ENCODE peak calls at places on chromosomes 4 and X, in five cellular contexts. S, A, Y, Q and X are unnamed samples. For H3K27me3, the result is how much of the 10 kb centered on the place peaks cover.

GRCh38 chr4:183142566-183143545 is 43.8 kb downstream of the WWC2 start:
- DNase-seq in S (no peak), A (no peak), Y (no peak), Q (peak), X (no peak)

GRCh38 chrX:70907900-70908299 is 611 bp downstream of the TEX11 start:
- DNase-seq in S (peak), A (no peak), Y (no peak), Q (no peak), X (no peak)

GRCh38 chrX:2629316-2630168 is 61.6 kb upstream of the CD99 start:
- DNase-seq in S (no peak), A (no peak), Y (no peak), Q (no peak), X (no peak)

GRCh38 chrX:45347877-45348675 is 147.4 kb upstream of the DIPK2B start:
- DNase-seq in S (no peak), A (no peak), Y (no peak), Q (no peak), X (no peak)

GRCh38 chr4:74095886-74096264 is 3.1 kb downstream of the CXCL2 start:
- DNase-seq in S (no peak), A (no peak), Y (no peak), Q (peak), X (no peak)

GRCh38 chr4:41991916-41992767 is 1.8 kb downstream of the SLC30A9 start:
- DNase-seq in S (no peak), A (no peak), Y (no peak), Q (peak), X (no peak)

GRCh38 chr4:80336582-80336981 is 1.1 kb downstream of the CFAP299 start:
- DNase-seq in S (peak), A (peak), Y (peak), Q (peak), X (peak)

GRCh38 chr4:158496030-158496741 is 25.5 kb upstream of the RXFP1 start:
- DNase-seq in S (peak), A (peak), Y (peak), Q (no peak), X (peak)

GRCh38 chr4:33134366-33134765 is 2414.2 kb downstream of the PCDH7 start:
- DNase-seq in S (no peak), A (no peak), Y (no peak), Q (no peak), X (no peak)

GRCh38 chrX:50075630-50076349 is 125.0 kb downstream of the AKAP4 start:
- DNase-seq in S (no peak), A (no peak), Y (no peak), Q (no peak), X (no peak)

GRCh38 chrX:22538581-22538980 is 265.9 kb downstream of the CBLL2 start:
- DNase-seq in S (no peak), A (no peak), Y (no peak), Q (no peak), X (no peak)

GRCh38 chr4:187128226-187128625 is 404.6 kb upstream of the FAT1 start:
- DNase-seq in S (no peak), A (no peak), Y (peak), Q (peak), X (no peak)

GRCh38 chr4:73730854-73731253 is 9.5 kb upstream of the CXCL8 start:
- DNase-seq in S (no peak), A (no peak), Y (no peak), Q (no peak), X (no peak)

GRCh38 chr4:143441678-143442077 is 71.8 kb upstream of the SMARCA5 start:
- DNase-seq in S (peak), A (no peak), Y (no peak), Q (no peak), X (no peak)

GRCh38 chr4:54384563-54384962 is 155.5 kb downstream of the PDGFRA start:
- DNase-seq in S (no peak), A (no peak), Y (peak), Q (peak), X (no peak)

GRCh38 chr4:182878633-182879495 is 38.3 kb downstream of the DCTD start:
- DNase-seq in S (no peak), A (no peak), Y (no peak), Q (no peak), X (no peak)

GRCh38 chr4:101366331-101366730 is 19.0 kb upstream of the PPP3CA start:
- DNase-seq in S (no peak), A (no peak), Y (no peak), Q (no peak), X (no peak)

GRCh38 chr4:10161146-10161545 is 44.5 kb upstream of the WDR1 start:
- DNase-seq in S (no peak), A (no peak), Y (no peak), Q (no peak), X (no peak)

GRCh38 chrX:2848806-2849420 is 20.2 kb downstream of the GYG2 start:
- DNase-seq in S (no peak), A (no peak), Y (peak), Q (peak), X (no peak)

GRCh38 chr4:115969756-115970155 is 856.3 kb upstream of the NDST4 start:
- DNase-seq in S (peak), A (no peak), Y (no peak), Q (no peak), X (no peak)

GRCh38 chr4:150986085-150986484 is 29.0 kb downstream of the LRBA start:
- DNase-seq in S (no peak), A (no peak), Y (no peak), Q (no peak), X (no peak)

GRCh38 chrX:148854351-148854750 is 353.9 kb downstream of the AFF2 start:
- DNase-seq in S (no peak), A (no peak), Y (no peak), Q (no peak), X (no peak)

GRCh38 chr4:42627887-42628646 is 28.8 kb downstream of the ATP8A1 start:
- DNase-seq in S (peak), A (no peak), Y (no peak), Q (no peak), X (no peak)

GRCh38 chr4:139642364-139642763 is 23.3 kb upstream of the MGST2 start:
- DNase-seq in S (no peak), A (no peak), Y (no peak), Q (peak), X (no peak)

GRCh38 chr4:75325316-75325715 is 188.9 kb downstream of the RCHY1 start:
- DNase-seq in S (no peak), A (no peak), Y (no peak), Q (no peak), X (no peak)

GRCh38 chr4:32268949-32269348 is 1548.8 kb downstream of the PCDH7 start:
- DNase-seq in S (no peak), A (no peak), Y (no peak), Q (peak), X (no peak)

GRCh38 chrX:23434356-23434884 is 99.8 kb downstream of the PTCHD1 start:
- DNase-seq in S (no peak), A (no peak), Y (no peak), Q (peak), X (no peak)

GRCh38 chrX:20680998-20681397 is 414.3 kb upstream of the RPS6KA3 start:
- DNase-seq in S (no peak), A (no peak), Y (peak), Q (no peak), X (no peak)

GRCh38 chr4:30473225-30473624 is 246.9 kb upstream of the PCDH7 start:
- DNase-seq in S (no peak), A (no peak), Y (no peak), Q (no peak), X (no peak)

GRCh38 chrX:154546354-154547244 is at the start of gene G6PD:
- DNase-seq in S (peak), A (peak), Y (peak), Q (peak), X (peak)

GRCh38 chr4:168637872-168638756 is 141.3 kb downstream of the PALLD start:
- DNase-seq in S (no peak), A (no peak), Y (no peak), Q (peak), X (no peak)

GRCh38 chr4:147076728-147077127 is 131.1 kb upstream of the TTC29 start:
- DNase-seq in S (no peak), A (no peak), Y (no peak), Q (no peak), X (no peak)

GRCh38 chr4:159837071-159837470 is 734.2 kb downstream of the RAPGEF2 start:
- DNase-seq in S (no peak), A (no peak), Y (no peak), Q (no peak), X (no peak)
- H2BK12ac ChIP-seq in S (no peak), A (no peak), Y (no peak), Q (no peak), X (no peak)

DNA sequence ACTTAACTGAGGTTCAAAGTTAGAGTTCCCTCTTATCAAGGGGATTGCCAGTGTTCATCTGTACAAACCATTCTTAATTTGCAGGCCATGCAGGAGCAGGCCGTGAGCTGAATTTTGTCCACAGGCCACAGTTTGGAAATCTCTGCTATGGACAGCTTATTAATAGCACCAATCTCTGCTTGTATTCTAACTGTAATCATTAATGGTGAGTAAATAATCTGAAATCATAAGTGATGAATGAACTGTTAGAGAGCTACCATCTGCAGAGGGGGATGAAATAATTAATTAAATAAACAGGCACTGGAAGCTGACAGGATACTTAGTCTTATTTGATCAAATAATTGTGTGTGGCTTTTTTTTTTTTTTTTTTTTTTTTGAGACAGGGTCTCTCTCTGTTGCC is 48.5 kb upstream of the PDLIM3 start:
- DNase-seq in S (no peak), A (no peak), Y (no peak), Q (no peak), X (no peak)
- H3K27me3 ChIP-seq in S (under half), A (under half), Y (under half), Q (under half), X (under half)

GRCh38 chr4:39326468-39326960 is 39.6 kb downstream of the RFC1 start:
- DNase-seq in S (no peak), A (no peak), Y (no peak), Q (no peak), X (no peak)
- H2BK12ac ChIP-seq in S (no peak), A (no peak), Y (no peak), Q (no peak), X (no peak)

DNA sequence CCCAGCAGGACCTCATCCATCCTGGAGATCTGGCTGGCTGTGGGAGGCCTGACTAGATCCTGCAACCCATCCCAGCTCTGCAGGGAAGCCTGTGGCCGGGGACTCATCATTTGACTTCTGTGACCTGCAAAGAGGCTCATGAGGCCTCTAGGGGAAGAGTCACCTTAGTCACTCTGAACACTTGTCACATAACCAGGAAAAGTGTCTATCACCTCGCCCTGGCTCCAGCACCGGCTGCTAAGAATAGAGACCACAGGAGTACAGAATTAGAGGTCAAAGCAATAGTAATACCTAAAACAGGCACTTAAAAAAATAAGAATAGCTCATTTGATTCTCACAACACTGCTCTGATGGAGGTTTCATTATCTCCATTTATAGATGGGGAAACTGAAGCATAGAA is 3.8 kb upstream of the NSG1 start:
- DNase-seq in S (no peak), A (no peak), Y (no peak), Q (no peak), X (no peak)
- H3K27me3 ChIP-seq in S (under half), A (under half), Y (under half), Q (half or more), X (under half)

DNA sequence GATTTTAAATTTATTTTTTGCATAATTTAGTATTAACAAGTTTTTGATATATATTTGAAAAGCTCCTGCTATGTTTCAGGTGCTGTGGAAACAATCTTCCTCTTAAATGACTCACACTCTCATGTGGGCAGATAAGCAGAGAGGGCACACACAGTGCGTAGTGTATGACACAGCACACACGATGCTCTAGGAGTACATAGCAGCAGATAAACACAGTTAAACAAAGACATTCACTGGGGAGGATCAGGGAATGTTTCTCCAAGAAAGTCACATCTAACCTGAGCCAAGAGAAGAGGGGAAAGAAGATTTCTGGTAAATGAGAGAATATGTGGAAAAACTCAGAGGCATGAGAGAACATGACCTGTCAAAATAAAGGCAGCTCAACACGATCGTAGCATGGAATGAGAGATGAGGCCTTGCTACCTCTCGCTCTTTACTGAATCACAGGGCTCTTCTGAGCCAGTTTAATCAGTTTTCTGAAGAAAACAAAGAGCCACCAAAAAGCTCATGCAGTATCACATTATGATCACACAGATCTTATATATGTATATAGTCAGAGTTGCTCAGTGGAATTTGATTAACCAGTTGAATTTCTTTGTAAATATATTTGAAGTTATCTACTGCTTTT is 251.0 kb downstream of the ANK2 start:
- DNase-seq in S (no peak), A (no peak), Y (no peak), Q (peak), X (no peak)
- H2BK12ac ChIP-seq in S (no peak), A (no peak), Y (no peak), Q (no peak), X (no peak)

DNA sequence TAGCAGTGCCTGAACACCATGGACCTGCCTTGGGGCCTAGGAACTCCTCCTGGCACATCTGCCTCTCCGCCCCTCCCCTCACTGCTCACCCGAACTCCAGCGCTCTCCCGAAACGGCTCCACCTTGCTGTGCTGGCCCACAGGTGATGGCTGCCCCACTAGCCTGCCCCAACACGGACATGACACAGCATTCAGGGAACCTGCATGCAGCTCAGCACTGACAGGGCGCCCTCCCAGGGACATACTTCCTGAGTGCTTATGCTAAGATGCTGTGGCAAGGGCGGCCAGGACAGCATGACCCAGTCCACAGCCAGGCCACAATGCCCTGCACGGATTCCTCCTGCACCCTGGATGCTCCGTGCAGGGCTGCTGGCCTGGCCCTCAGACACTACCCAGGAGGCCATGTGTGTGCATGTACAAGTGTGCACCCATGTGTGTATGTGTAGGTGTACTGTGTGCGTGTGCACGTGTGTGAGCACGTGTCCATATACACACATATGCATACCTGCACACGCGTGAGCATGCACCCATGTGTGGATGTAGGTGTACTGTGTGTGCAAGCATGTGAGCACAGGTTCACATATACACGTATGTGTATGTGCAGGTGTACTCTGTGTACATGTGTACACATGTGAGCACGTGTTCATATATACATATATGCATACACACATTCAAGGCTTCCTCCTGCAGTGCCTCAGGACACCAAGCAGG is 6.0 kb downstream of the TMEM271 start:
- DNase-seq in S (no peak), A (no peak), Y (no peak), Q (no peak), X (no peak)
- H3K27me3 ChIP-seq in S (under half), A (under half), Y (under half), Q (half or more), X (under half)

DNA sequence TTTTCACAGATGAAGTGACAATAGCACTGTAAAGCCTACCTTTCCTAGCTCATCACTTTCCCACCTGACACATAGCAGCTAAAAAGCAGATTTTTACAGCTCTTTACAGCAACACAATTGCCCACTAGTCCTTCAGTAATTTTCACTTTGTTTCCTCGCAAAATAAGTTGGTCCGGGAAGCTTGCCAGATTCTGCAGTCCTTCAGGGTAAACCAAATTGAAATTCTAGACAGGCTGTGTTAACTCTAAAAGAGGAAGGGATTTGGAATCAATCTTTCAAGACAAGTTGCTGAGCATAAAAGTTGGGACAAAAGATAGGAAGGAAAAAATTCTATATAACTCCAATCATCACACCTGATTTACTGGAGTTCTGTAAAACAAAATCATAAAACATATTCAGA is 8.7 kb downstream of the C1QTNF7 start:
- DNase-seq in S (no peak), A (no peak), Y (no peak), Q (peak), X (no peak)
- H2BK12ac ChIP-seq in S (no peak), A (no peak), Y (no peak), Q (no peak), X (no peak)

GRCh38 chrX:107834273-107835201 is 8.9 kb downstream of the MID2 start:
- DNase-seq in S (no peak), A (no peak), Y (no peak), Q (no peak), X (no peak)

GRCh38 chrX:107842715-107843400 is 17.2 kb downstream of the MID2 start:
- DNase-seq in S (no peak), A (no peak), Y (no peak), Q (no peak), X (no peak)

GRCh38 chrX:107840971-107841370 is 15.3 kb downstream of the MID2 start:
- DNase-seq in S (no peak), A (no peak), Y (no peak), Q (no peak), X (no peak)

GRCh38 chrX:107831071-107831470 is 5.4 kb downstream of the MID2 start:
- DNase-seq in S (no peak), A (no peak), Y (no peak), Q (no peak), X (no peak)

DNA sequence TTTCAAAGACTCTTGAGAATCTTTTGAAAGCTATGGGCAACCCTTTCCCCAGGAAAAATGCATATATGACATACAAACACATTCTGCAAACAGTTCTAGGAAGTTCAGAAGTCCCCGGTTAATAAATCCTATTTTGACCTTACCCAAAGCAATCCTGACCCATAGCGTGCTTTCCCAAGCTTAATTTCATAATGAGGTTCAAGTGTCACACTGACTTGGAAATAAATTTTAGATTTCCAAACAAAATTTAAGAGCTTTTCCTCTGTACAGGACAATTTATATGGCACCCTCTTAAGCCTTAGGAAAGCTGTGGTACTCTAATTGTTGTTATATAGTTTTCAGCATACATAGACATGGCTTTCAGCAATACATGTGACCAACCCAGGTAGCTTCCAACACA is 11.3 kb downstream of the MID2 start:
- DNase-seq in S (no peak), A (no peak), Y (no peak), Q (peak), X (no peak)
- H3K27me3 ChIP-seq in S (under half), A (under half), Y (under half), Q (under half), X (under half)

GRCh38 chrX:118074086-118074485 is 42.5 kb downstream of the KLHL13 start:
- DNase-seq in S (no peak), A (no peak), Y (no peak), Q (no peak), X (no peak)
- H2BK12ac ChIP-seq in S (no peak), A (no peak), Y (no peak), Q (no peak), X (no peak)

DNA sequence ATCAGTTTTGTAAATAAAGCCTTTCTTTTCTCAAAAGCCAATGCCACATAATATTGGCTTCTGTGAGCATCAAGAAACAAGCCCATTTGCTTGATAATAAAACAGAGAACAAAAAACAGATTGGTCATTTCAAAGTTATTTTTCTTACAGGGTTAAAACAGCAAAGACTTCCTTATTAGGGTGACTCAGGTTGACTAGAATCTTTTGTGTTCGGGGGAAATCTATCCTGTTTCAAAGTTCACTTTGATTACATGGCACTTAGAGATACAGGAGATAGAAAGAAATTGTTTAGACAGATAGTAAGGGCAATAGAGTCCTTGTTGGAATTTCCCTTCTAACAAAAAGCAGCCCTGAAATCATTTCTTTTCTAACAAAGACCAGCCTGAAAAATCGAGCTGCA is 170.0 kb upstream of the GLRA2 start:
- DNase-seq in S (no peak), A (no peak), Y (no peak), Q (no peak), X (no peak)
- H3K27me3 ChIP-seq in S (under half), A (under half), Y (under half), Q (under half), X (under half)